ENCODE peak calls at places on chromosomes 2 and 18, in seven cellular contexts. N, K, V, I, X, W and R are unnamed samples.

GRCh38 chr2:45688479-45689298 is 37.2 kb downstream of the PRKCE start:
- DNase-seq in N (no peak), K (no peak), V (no peak), I (no peak), X (no peak), W (no peak), R (no peak)

GRCh38 chr18:48229445-48230052 is 179.6 kb downstream of the ZBTB7C start:
- DNase-seq in N (no peak), K (no peak), V (no peak), I (peak; percentile 35), X (no peak), W (no peak), R (no peak)

GRCh38 chr2:235746257-235746934 is 252.6 kb downstream of the AGAP1 start:
- DNase-seq in N (peak; percentile 79), K (peak; percentile 18), V (no peak), I (peak; percentile 91), X (peak; percentile 78), W (peak; percentile 67), R (peak; percentile 40)

GRCh38 chr2:238305092-238305862 is 15.0 kb upstream of the TRAF3IP1 start:
- DNase-seq in N (no peak), K (no peak), V (no peak), I (no peak), X (no peak), W (no peak), R (no peak)

GRCh38 chr2:237456200-237456731 is 30.8 kb upstream of the MLPH start:
- DNase-seq in N (peak; percentile 75), K (no peak), V (peak; percentile 83), I (no peak), X (peak; percentile 61), W (peak; percentile 75), R (no peak)

GRCh38 chr2:143955416-143956075 is 564.4 kb downstream of the ZEB2 start:
- DNase-seq in N (peak; percentile 55), K (no peak), V (no peak), I (no peak), X (no peak), W (no peak), R (no peak)

GRCh38 chr2:232876978-232877441 is 6.9 kb downstream of the SNORC start:
- DNase-seq in N (peak; percentile 4), K (no peak), V (no peak), I (no peak), X (no peak), W (no peak), R (no peak)

GRCh38 chr18:23837591-23837990 is 148.3 kb downstream of the LAMA3 start:
- DNase-seq in N (peak; percentile 81), K (no peak), V (no peak), I (no peak), X (no peak), W (no peak), R (peak; percentile 37)

GRCh38 chr18:39311111-39311712 is 1745.6 kb upstream of the CELF4 start:
- DNase-seq in N (no peak), K (no peak), V (no peak), I (no peak), X (no peak), W (no peak), R (no peak)

GRCh38 chr2:26782876-26783704 is 2.8 kb upstream of the CENPA start:
- DNase-seq in N (no peak), K (no peak), V (no peak), I (no peak), X (no peak), W (no peak), R (no peak)

GRCh38 chr2:45698538-45698937 is 47.1 kb downstream of the PRKCE start:
- DNase-seq in N (no peak), K (no peak), V (no peak), I (no peak), X (no peak), W (no peak), R (no peak)

GRCh38 chr2:53315170-53315569 is 452.4 kb upstream of the CHAC2 start:
- DNase-seq in N (peak; percentile 28), K (no peak), V (no peak), I (no peak), X (no peak), W (no peak), R (no peak)

GRCh38 chr2:234495801-234496441 is 960 bp downstream of the ARL4C start:
- DNase-seq in N (peak; percentile 52), K (no peak), V (no peak), I (peak; percentile 55), X (no peak), W (peak; percentile 29), R (no peak)

GRCh38 chr2:20037660-20038059 is 13.8 kb downstream of the LAPTM4A start:
- DNase-seq in N (peak; percentile 26), K (no peak), V (no peak), I (no peak), X (no peak), W (no peak), R (no peak)

GRCh38 chr2:23595601-23596251 is 210.7 kb downstream of the KLHL29 start:
- DNase-seq in N (peak; percentile 76), K (no peak), V (no peak), I (peak; percentile 76), X (no peak), W (no peak), R (no peak)

GRCh38 chr2:237097911-237098702 is 12.4 kb downstream of the COPS8 start:
- DNase-seq in N (peak; percentile 87), K (no peak), V (no peak), I (no peak), X (no peak), W (no peak), R (no peak)

GRCh38 chr2:23690421-23691105 is 236.4 kb downstream of the ATAD2B start:
- DNase-seq in N (no peak), K (no peak), V (no peak), I (no peak), X (no peak), W (no peak), R (no peak)

GRCh38 chr2:1675633-1676032 is 68.7 kb downstream of the PXDN start:
- DNase-seq in N (peak; percentile 96), K (no peak), V (peak; percentile 47), I (peak; percentile 38), X (no peak), W (no peak), R (no peak)

GRCh38 chr18:36634573-36635216 is 194.1 kb downstream of the TPGS2 start:
- DNase-seq in N (peak; percentile 81), K (no peak), V (no peak), I (no peak), X (no peak), W (no peak), R (no peak)

GRCh38 chr2:218982312-218983262 is 2.4 kb downstream of the FEV start:
- DNase-seq in N (no peak), K (no peak), V (no peak), I (no peak), X (no peak), W (no peak), R (no peak)

GRCh38 chr2:240524963-240525718 is 32.6 kb downstream of the ANKMY1 start:
- DNase-seq in N (no peak), K (no peak), V (no peak), I (no peak), X (peak; percentile 79), W (no peak), R (peak; percentile 16)

GRCh38 chr2:32688511-32688910 is 60.7 kb downstream of the TTC27 start:
- DNase-seq in N (peak; percentile 54), K (no peak), V (no peak), I (no peak), X (no peak), W (no peak), R (peak; percentile 26)

GRCh38 chr18:10421859-10422258 is 32.6 kb upstream of the APCDD1 start:
- DNase-seq in N (no peak), K (no peak), V (no peak), I (no peak), X (no peak), W (no peak), R (no peak)

GRCh38 chr2:160039166-160039903 is 23.1 kb downstream of the PLA2R1 start:
- DNase-seq in N (peak; percentile 8), K (no peak), V (no peak), I (no peak), X (no peak), W (no peak), R (no peak)

GRCh38 chr2:77001895-77002294 is 520.3 kb downstream of the LRRTM4 start:
- DNase-seq in N (no peak), K (no peak), V (no peak), I (no peak), X (no peak), W (no peak), R (no peak)

GRCh38 chr18:29087616-29088246 is 910.8 kb upstream of the CDH2 start:
- DNase-seq in N (no peak), K (no peak), V (no peak), I (no peak), X (no peak), W (no peak), R (no peak)

GRCh38 chr2:229714736-229715541 is 584 bp upstream of the DNER start:
- DNase-seq in N (peak; percentile 68), K (no peak), V (no peak), I (peak; percentile 89), X (peak; percentile 51), W (peak; percentile 42), R (peak; percentile 31)

GRCh38 chr2:96142217-96143113 is 2.8 kb downstream of the DUSP2 start:
- DNase-seq in N (no peak), K (peak; percentile 74), V (no peak), I (no peak), X (no peak), W (no peak), R (no peak)

GRCh38 chr2:196230051-196230450 is 58.7 kb upstream of the STK17B start:
- DNase-seq in N (no peak), K (no peak), V (no peak), I (no peak), X (no peak), W (no peak), R (no peak)

GRCh38 chr2:1625281-1626001 is 118.9 kb downstream of the PXDN start:
- DNase-seq in N (peak; percentile 93), K (no peak), V (no peak), I (peak; percentile 83), X (no peak), W (peak; percentile 64), R (no peak)

GRCh38 chr2:159093496-159093895 is 125.1 kb downstream of the TANC1 start:
- DNase-seq in N (no peak), K (no peak), V (no peak), I (no peak), X (no peak), W (no peak), R (no peak)

GRCh38 chr2:50582164-50582563 is 449.8 kb downstream of the NRXN1 start:
- DNase-seq in N (no peak), K (no peak), V (no peak), I (no peak), X (no peak), W (no peak), R (no peak)

GRCh38 chr2:100228415-100228814 is 86.0 kb upstream of the AFF3 start:
- DNase-seq in N (no peak), K (no peak), V (no peak), I (no peak), X (no peak), W (no peak), R (no peak)

GRCh38 chr18:55579888-55580287 is 8.1 kb downstream of the TCF4 start:
- DNase-seq in N (no peak), K (no peak), V (no peak), I (no peak), X (no peak), W (no peak), R (no peak)